ENCODE peak calls at places on chromosomes 12 and 14, in seven cellular contexts. G, V, P, D, N, W and Z are unnamed samples.
A peak's percentile ranks its signal among the peaks of the same experiment; 100 is the strongest.

GRCh38 chr12:89461649-89462612 is 62.7 kb downstream of the GALNT4 start:
- DNase-seq in G (peak; percentile 63), V (peak; percentile 36), P (no peak), D (no peak), N (no peak), W (peak; percentile 82), Z (no peak)

GRCh38 chr14:77965919-77966435 is 166.1 kb downstream of the ADCK1 start:
- DNase-seq in G (no peak), V (peak; percentile 80), P (no peak), D (no peak), N (no peak), W (peak; percentile 8), Z (no peak)

GRCh38 chr14:104110491-104111209 is 25.1 kb downstream of the ASPG start:
- DNase-seq in G (no peak), V (peak; percentile 87), P (no peak), D (no peak), N (no peak), W (no peak), Z (no peak)

GRCh38 chr12:113757223-113758002 is 208.7 kb downstream of the RBM19 start:
- DNase-seq in G (no peak), V (no peak), P (no peak), D (no peak), N (no peak), W (no peak), Z (no peak)

GRCh38 chr12:115313929-115314328 is 630.0 kb upstream of the TBX3 start:
- DNase-seq in G (no peak), V (no peak), P (no peak), D (no peak), N (no peak), W (peak; percentile 92), Z (no peak)

GRCh38 chr12:15861404-15861803 is 20.8 kb upstream of the STRAP start:
- DNase-seq in G (no peak), V (no peak), P (no peak), D (no peak), N (no peak), W (no peak), Z (no peak)

GRCh38 chr12:2544213-2544612 is 250.6 kb upstream of the FKBP4 start:
- DNase-seq in G (no peak), V (no peak), P (no peak), D (no peak), N (no peak), W (no peak), Z (no peak)

GRCh38 chr12:54036620-54037359 is 3.9 kb downstream of the HOXC5 start:
- DNase-seq in G (no peak), V (no peak), P (no peak), D (no peak), N (no peak), W (no peak), Z (no peak)

GRCh38 chr12:95633049-95633545 is 81.8 kb upstream of the USP44 start:
- DNase-seq in G (no peak), V (no peak), P (peak; percentile 83), D (peak; percentile 52), N (no peak), W (peak; percentile 91), Z (no peak)

GRCh38 chr12:50192241-50192640 is 25.1 kb upstream of the CERS5 start:
- DNase-seq in G (no peak), V (no peak), P (no peak), D (no peak), N (no peak), W (no peak), Z (no peak)
- H3K4me1 ChIP-seq in G (peaks cover 4% of the 10 kb centered on the region), V (peaks cover 4% of the 10 kb centered on the region), P (peaks cover 12% of the 10 kb centered on the region), D (peaks cover 3% of the 10 kb centered on the region), N (no peaks in the 10 kb centered on the region), W (peaks cover 18% of the 10 kb centered on the region), Z (no peaks in the 10 kb centered on the region)

DNA sequence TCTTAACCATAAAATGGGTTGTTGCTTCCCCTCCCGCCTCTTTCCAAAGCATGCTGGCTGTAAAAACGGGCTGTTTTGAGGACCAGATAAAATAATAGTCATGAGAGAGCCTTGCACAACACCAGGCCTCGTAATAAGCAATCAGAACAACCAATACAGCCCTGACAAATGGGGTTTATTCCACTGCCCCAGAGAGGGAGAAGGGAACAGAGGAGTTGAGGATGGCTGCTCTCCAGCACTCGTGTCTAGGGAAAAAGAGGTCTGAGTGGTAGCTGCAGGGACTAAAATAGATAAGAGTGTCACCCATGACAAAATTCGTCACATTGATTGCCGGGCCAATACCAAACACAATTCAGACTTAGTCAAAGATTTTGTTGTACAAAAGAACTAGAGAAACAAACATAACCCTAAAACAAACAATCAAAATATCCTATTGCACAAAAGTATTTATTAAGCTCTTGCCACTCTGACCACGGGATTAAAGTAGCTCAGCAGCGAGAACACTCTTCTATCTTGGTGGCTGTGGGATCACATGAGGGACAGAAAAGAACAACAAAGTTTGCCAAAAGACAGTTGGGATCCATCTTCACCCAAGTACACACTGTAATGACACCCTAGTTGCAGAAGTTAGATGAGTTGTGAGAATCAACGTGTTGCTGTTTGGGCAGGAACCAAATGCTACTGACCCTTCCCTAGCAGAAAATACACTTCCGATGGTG is 188.0 kb downstream of the FOXN3 start:
- DNase-seq in G (no peak), V (no peak), P (no peak), D (no peak), N (no peak), W (no peak), Z (no peak)
- H3K4me1 ChIP-seq in G (peaks cover 9% of the 10 kb centered on the region), V (peaks cover 15% of the 10 kb centered on the region), P (peaks cover 14% of the 10 kb centered on the region), D (peaks cover 12% of the 10 kb centered on the region), N (peaks cover 3% of the 10 kb centered on the region), W (peaks cover 5% of the 10 kb centered on the region), Z (peaks cover 7% of the 10 kb centered on the region)

GRCh38 chr14:23545740-23546411 is 5.7 kb downstream of the ZFHX2 start:
- DNase-seq in G (no peak), V (no peak), P (no peak), D (no peak), N (no peak), W (no peak), Z (no peak)
- H3K4me1 ChIP-seq in G (peaks cover 4% of the 10 kb centered on the region), V (peaks cover 25% of the 10 kb centered on the region), P (peaks cover 9% of the 10 kb centered on the region), D (peaks cover 7% of the 10 kb centered on the region), N (peaks cover 19% of the 10 kb centered on the region), W (peaks cover 9% of the 10 kb centered on the region), Z (peaks cover 4% of the 10 kb centered on the region)

GRCh38 chr14:102085503-102085902 is 1.3 kb downstream of the HSP90AA1 start:
- DNase-seq in G (no peak), V (no peak), P (no peak), D (no peak), N (no peak), W (no peak), Z (no peak)
- H3K4me1 ChIP-seq in G (peaks cover 41% of the 10 kb centered on the region), V (peaks cover 28% of the 10 kb centered on the region), P (peaks cover 22% of the 10 kb centered on the region), D (peaks cover 12% of the 10 kb centered on the region), N (peaks cover 22% of the 10 kb centered on the region), W (peaks cover 10% of the 10 kb centered on the region), Z (peaks cover 56% of the 10 kb centered on the region)

DNA sequence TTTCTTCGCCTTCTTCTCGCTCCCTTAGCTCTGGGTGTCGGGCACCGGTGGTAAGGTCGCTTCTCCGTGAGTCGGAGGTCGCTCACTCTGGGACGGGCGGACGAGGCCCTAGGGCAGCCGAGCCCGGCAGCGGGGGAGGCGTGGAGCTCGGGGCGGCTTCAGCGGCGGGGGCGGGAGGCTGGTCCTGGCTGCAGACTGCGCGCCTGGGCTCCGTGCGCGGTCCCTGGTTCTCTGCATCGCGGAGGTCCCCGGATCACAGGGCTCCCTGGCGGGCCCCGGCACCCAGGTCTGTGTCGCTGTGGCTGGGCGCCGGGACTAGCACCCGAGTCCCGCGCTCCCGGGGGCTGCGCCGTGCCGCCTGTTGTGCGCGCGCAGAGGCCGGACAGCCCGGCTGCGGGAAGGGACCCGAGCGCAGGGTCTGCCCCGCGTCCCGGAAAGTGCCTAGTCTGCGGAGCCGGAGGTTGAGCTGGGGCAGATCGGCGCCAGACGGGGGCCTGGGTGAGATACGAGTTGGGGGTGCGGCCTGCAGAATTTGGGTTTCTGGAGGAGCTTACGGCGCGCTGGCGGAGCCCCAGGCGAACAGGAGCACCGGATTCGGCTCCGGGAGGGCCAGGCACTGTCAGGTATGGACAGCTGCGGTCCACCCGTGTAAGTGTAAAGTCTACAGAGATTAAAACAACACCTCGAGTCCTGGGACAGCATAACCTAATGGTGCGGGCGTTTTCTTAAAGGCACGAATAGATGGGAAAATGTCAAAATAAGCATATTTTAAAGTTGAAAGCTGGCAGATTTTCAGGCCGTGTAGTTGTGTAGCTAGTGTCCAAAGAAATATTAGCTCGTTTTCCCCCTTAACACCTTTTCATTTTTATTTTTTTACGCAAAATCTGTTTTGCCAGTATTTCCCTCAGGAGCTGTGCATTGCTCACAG is 722 bp downstream of the FRMD6 start:
- DNase-seq in G (peak; percentile 41), V (peak; percentile 74), P (no peak), D (peak; percentile 35), N (no peak), W (no peak), Z (no peak)
- H3K4me1 ChIP-seq in G (peaks cover 18% of the 10 kb centered on the region), V (peaks cover 22% of the 10 kb centered on the region), P (no peaks in the 10 kb centered on the region), D (no peaks in the 10 kb centered on the region), N (peaks cover 7% of the 10 kb centered on the region), W (peaks cover 2% of the 10 kb centered on the region), Z (peaks cover 19% of the 10 kb centered on the region)

GRCh38 chr14:93960108-93960475 is 16.3 kb downstream of the ASB2 start:
- DNase-seq in G (no peak), V (no peak), P (no peak), D (no peak), N (no peak), W (peak; percentile 4), Z (no peak)

GRCh38 chr14:93959239-93960107 is 16.9 kb downstream of the ASB2 start:
- DNase-seq in G (peak; percentile 70), V (no peak), P (peak; percentile 98), D (peak; percentile 64), N (no peak), W (peak; percentile 95), Z (peak; percentile 95)

GRCh38 chr14:93961610-93962009 is 14.8 kb downstream of the ASB2 start:
- DNase-seq in G (no peak), V (no peak), P (no peak), D (no peak), N (no peak), W (no peak), Z (no peak)

GRCh38 chr14:93962701-93963601 is 13.4 kb downstream of the ASB2 start:
- DNase-seq in G (no peak), V (no peak), P (no peak), D (no peak), N (no peak), W (peak; percentile 74), Z (peak; percentile 18)

DNA sequence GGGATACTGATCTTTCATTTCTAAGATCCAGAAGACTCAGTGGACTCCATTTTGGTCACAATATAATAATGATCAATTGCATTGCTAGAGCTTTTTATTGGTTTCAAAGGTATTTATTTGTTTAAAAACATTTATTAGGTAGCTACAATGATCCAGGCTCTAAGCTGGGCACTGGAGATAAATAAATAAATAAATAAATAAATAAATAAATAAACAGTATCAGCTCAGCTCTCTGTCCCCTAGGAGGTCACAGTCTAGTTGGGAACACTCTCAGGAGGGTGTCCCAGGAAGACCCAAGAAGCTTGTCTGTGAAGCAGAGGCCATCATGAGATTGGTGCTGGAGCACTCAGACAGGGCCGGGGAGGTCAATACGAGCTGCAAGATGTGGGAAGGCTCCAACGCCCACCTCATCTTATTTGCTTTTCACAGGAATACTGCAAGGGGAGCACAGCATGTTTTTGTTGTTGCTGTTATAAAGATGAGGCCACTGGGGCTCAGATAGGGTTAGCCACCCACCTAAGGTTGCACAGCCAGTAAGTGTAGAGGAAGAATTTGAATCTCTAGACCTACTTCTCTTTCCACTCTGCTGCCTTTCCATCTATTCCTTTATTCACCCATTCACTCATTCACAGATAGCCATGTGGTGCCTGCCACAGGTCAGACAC is 15.5 kb downstream of the ASB2 start:
- DNase-seq in G (no peak), V (no peak), P (no peak), D (no peak), N (no peak), W (no peak), Z (no peak)
- H3K4me1 ChIP-seq in G (peaks cover 61% of the 10 kb centered on the region), V (peaks cover 3% of the 10 kb centered on the region), P (peaks cover 21% of the 10 kb centered on the region), D (peaks cover 18% of the 10 kb centered on the region), N (peaks cover 8% of the 10 kb centered on the region), W (peaks cover 29% of the 10 kb centered on the region), Z (peaks cover 83% of the 10 kb centered on the region)